ENCODE peak calls at places on chromosomes 3 and 15, in seven cellular contexts. Y is transverse colon; U is GM12865; F is NCI-H1048; Q is activated CD8-positive, alpha-beta memory T cell treated with anti-CD3 and anti-CD28 coated beads for 48 hours; X is colonic mucosa; Z is activated T-cell treated with anti-CD3 and anti-CD28 coated beads for 4 hours. O is an unnamed sample.

GRCh38 chr3:61964566-61964965 is 403.2 kb downstream of the PTPRG start:
- DNase-seq in Y (no peak), U (no peak), F (no peak), Q (no peak), X (no peak), Z (no peak), O (no peak)

GRCh38 chr3:196458063-196458462 is 25.8 kb upstream of the UBXN7 start:
- DNase-seq in Y (no peak), U (no peak), F (no peak), Q (no peak), X (no peak), Z (no peak), O (no peak)

GRCh38 chr3:194900886-194901522 is 215.3 kb downstream of the FAM43A start:
- DNase-seq in Y (no peak), U (no peak), F (no peak), Q (no peak), X (no peak), Z (no peak), O (peak; percentile 34)

GRCh38 chr3:100006570-100007271 is 107.6 kb downstream of the FILIP1L start:
- DNase-seq in Y (no peak), U (no peak), F (no peak), Q (no peak), X (no peak), Z (no peak), O (no peak)

GRCh38 chr3:62521464-62522105 is 148.2 kb upstream of the FEZF2 start:
- DNase-seq in Y (peak; percentile 9), U (no peak), F (no peak), Q (no peak), X (no peak), Z (no peak), O (no peak)

GRCh38 chr3:12986986-12987385 is 86.2 kb downstream of the IQSEC1 start:
- DNase-seq in Y (no peak), U (no peak), F (no peak), Q (no peak), X (no peak), Z (no peak), O (no peak)

GRCh38 chr3:128263946-128264345 is 110.7 kb downstream of the EEFSEC start:
- DNase-seq in Y (no peak), U (no peak), F (no peak), Q (no peak), X (no peak), Z (no peak), O (no peak)

GRCh38 chr3:13459605-13460340 is 20.3 kb upstream of the HDAC11 start:
- DNase-seq in Y (no peak), U (no peak), F (no peak), Q (no peak), X (no peak), Z (no peak), O (no peak)

GRCh38 chr3:8441969-8442559 is 59.6 kb upstream of the LMCD1 start:
- DNase-seq in Y (no peak), U (peak; percentile 14), F (peak; percentile 25), Q (no peak), X (peak; percentile 32), Z (no peak), O (no peak)

GRCh38 chr15:56243774-56244236 is at the start of gene RFX7:
- DNase-seq in Y (peak; percentile 82), U (peak; percentile 85), F (peak; percentile 42), Q (peak; percentile 66), X (peak; percentile 70), Z (peak; percentile 68), O (peak; percentile 68)

GRCh38 chr3:177960014-177960413 is 576.2 kb upstream of the KCNMB2 start:
- DNase-seq in Y (no peak), U (no peak), F (no peak), Q (no peak), X (no peak), Z (no peak), O (no peak)

GRCh38 chr3:16357191-16357590 is 92.2 kb downstream of the OXNAD1 start:
- DNase-seq in Y (no peak), U (no peak), F (no peak), Q (no peak), X (no peak), Z (no peak), O (no peak)

GRCh38 chr3:114674041-114674440 is 380.2 kb downstream of the TIGIT start:
- DNase-seq in Y (no peak), U (no peak), F (no peak), Q (no peak), X (no peak), Z (no peak), O (no peak)